ENCODE peak calls at places on chromosomes 12 and 14, in five cellular contexts. M is activated naive CD4-positive, alpha-beta T cell; T is brain microvascular endothelial cell; A is CD8-positive, alpha-beta memory T cell; B is amygdala. H is an unnamed sample.

GRCh38 chr14:100900837-100901390 is 2.6 kb downstream of the RTL1 start:
- DNase-seq in M (no peak), T (no peak), A (no peak), B (no peak), H (peak; percentile 58)

GRCh38 chr14:75428230-75429104 is 645 bp downstream of the JDP2 start:
- DNase-seq in M (no peak), T (no peak), A (peak; percentile 3), B (no peak), H (peak; percentile 15)

GRCh38 chr12:68267892-68268396 is 14.5 kb upstream of the IL22 start:
- DNase-seq in M (no peak), T (peak; percentile 44), A (no peak), B (no peak), H (no peak)

GRCh38 chr14:65824285-65824977 is 411.9 kb downstream of the FUT8 start:
- DNase-seq in M (no peak), T (peak; percentile 39), A (peak; percentile 58), B (no peak), H (peak; percentile 79)

GRCh38 chr14:96806836-96807235 is 9.7 kb downstream of the VRK1 start:
- DNase-seq in M (no peak), T (no peak), A (no peak), B (no peak), H (no peak)

GRCh38 chr12:1583421-1584078 is 10.8 kb downstream of the FBXL14 start:
- DNase-seq in M (peak; percentile 24), T (peak; percentile 67), A (peak; percentile 68), B (peak; percentile 25), H (peak; percentile 92)

GRCh38 chr12:122203968-122204828 is 689 bp downstream of the B3GNT4 start:
- DNase-seq in M (peak; percentile 36), T (no peak), A (no peak), B (no peak), H (no peak)

GRCh38 chr12:52391618-52392002 is 6.2 kb upstream of the KRT84 start:
- DNase-seq in M (no peak), T (no peak), A (no peak), B (no peak), H (no peak)

GRCh38 chr12:19299765-19300164 is 139.5 kb upstream of the AEBP2 start:
- DNase-seq in M (no peak), T (peak; percentile 25), A (no peak), B (no peak), H (no peak)

GRCh38 chr12:45582536-45582935 is 147.0 kb upstream of the ARID2 start:
- DNase-seq in M (no peak), T (no peak), A (no peak), B (no peak), H (no peak)

GRCh38 chr12:27561535-27562350 is 37.7 kb downstream of the PPFIBP1 start:
- DNase-seq in M (no peak), T (peak; percentile 28), A (no peak), B (no peak), H (no peak)

H was measured in lung microvascular endothelial cell.